ENCODE peak calls at places on chromosomes 2 and 18, in four cellular contexts. E is MM.1S, T is AG04450, N is HEK293T. A is an unnamed sample.

GRCh38 chr2:28694364-28694763 is 57.3 kb upstream of the PPP1CB start:
- DNase-seq in E (no peak), T (no peak), N (no peak), A (no peak)

GRCh38 chr2:109592905-109593304 is 20.9 kb downstream of the SEPTIN10 start:
- DNase-seq in E (peak; percentile 52), T (no peak), N (no peak), A (no peak)

GRCh38 chr2:172427256-172427989 is at the start of gene ITGA6:
- DNase-seq in E (peak; percentile 92), T (no peak), N (peak; percentile 76), A (no peak)

GRCh38 chr18:77191241-77191751 is 58.4 kb upstream of the GALR1 start:
- DNase-seq in E (no peak), T (peak; percentile 53), N (no peak), A (no peak)

GRCh38 chr2:5290911-5291546 is 401.2 kb upstream of the SOX11 start:
- DNase-seq in E (no peak), T (no peak), N (no peak), A (peak; percentile 8)

GRCh38 chr18:70072678-70073077 is 125.0 kb upstream of the CD226 start:
- DNase-seq in E (no peak), T (peak; percentile 11), N (no peak), A (no peak)

GRCh38 chr2:44616616-44617266 is 255.0 kb downstream of the CAMKMT start:
- DNase-seq in E (peak; percentile 85), T (no peak), N (no peak), A (peak; percentile 29)

GRCh38 chr18:8730080-8730827 is 24.9 kb downstream of the MTCL1 start:
- DNase-seq in E (no peak), T (no peak), N (peak; percentile 28), A (no peak)

GRCh38 chr18:23635283-23636040 is 27.2 kb downstream of the ANKRD29 start:
- DNase-seq in E (peak; percentile 13), T (no peak), N (no peak), A (no peak)

GRCh38 chr2:189751080-189751658 is 11.4 kb downstream of the OSGEPL1 start:
- DNase-seq in E (peak; percentile 36), T (no peak), N (peak; percentile 55), A (peak; percentile 64)

GRCh38 chr2:39050109-39050508 is 70.7 kb downstream of the SOS1 start:
- DNase-seq in E (no peak), T (no peak), N (no peak), A (no peak)

GRCh38 chr2:217166241-217166640 is 306.4 kb upstream of the TNP1 start:
- DNase-seq in E (peak; percentile 50), T (no peak), N (peak; percentile 26), A (peak; percentile 14)

GRCh38 chr2:121351521-121352318 is 66.7 kb upstream of the TFCP2L1 start:
- DNase-seq in E (no peak), T (no peak), N (no peak), A (no peak)

GRCh38 chr2:173652311-173652710 is 297.6 kb downstream of the CDCA7 start:
- DNase-seq in E (no peak), T (peak; percentile 87), N (no peak), A (no peak)